ENCODE peak calls at places on chromosomes 1 and 21, in four cellular contexts. Y, H, T and L are unnamed samples.
A peak's percentile ranks its signal among the peaks of the same experiment; 100 is the strongest.

GRCh38 chr1:172742599-172743500 is 83.9 kb downstream of the FASLG start:
- DNase-seq in Y (no peak), T (peak; percentile 21), H (peak; percentile 51), L (peak; percentile 12)

GRCh38 chr1:97433520-97434175 is 487.2 kb downstream of the DPYD start:
- DNase-seq in T (no peak), Y (no peak), H (no peak), L (no peak)

GRCh38 chr1:3029991-3030662 is 8.9 kb downstream of the ACTRT2 start:
- DNase-seq in Y (no peak), H (no peak), T (no peak), L (no peak)

GRCh38 chr1:169475806-169476205 is 9.9 kb downstream of the SLC19A2 start:
- DNase-seq in Y (no peak), H (no peak), T (no peak), L (no peak)

GRCh38 chr1:39154553-39155361 is 49.7 kb upstream of the MACF1 start:
- DNase-seq in H (no peak), Y (no peak), T (peak; percentile 57), L (no peak)

GRCh38 chr1:220448217-220448616 is 79.7 kb upstream of the MARK1 start:
- DNase-seq in H (no peak), T (no peak), Y (peak; percentile 26), L (no peak)

GRCh38 chr1:26169201-26169600 is 438 bp upstream of the C1orf232 start:
- DNase-seq in T (no peak), H (peak; percentile 8), Y (no peak), L (no peak)

GRCh38 chr1:173570370-173571030 is 32.4 kb downstream of the SLC9C2 start:
- DNase-seq in T (no peak), H (no peak), Y (peak; percentile 9), L (no peak)

GRCh38 chr1:91166106-91166712 is 144.4 kb upstream of the ZNF644 start:
- DNase-seq in H (peak; percentile 67), Y (no peak), T (peak; percentile 56), L (peak; percentile 61)

GRCh38 chr1:44652445-44653106 is 21.7 kb downstream of the TMEM53 start:
- DNase-seq in H (peak; percentile 84), Y (no peak), T (peak; percentile 46), L (peak; percentile 60)

GRCh38 chr1:78678324-78678723 is 28.7 kb downstream of the IFI44 start:
- DNase-seq in T (no peak), Y (no peak), H (no peak), L (no peak)

GRCh38 chr1:161225534-161226319 is at the start of gene TOMM40L:
- DNase-seq in H (peak; percentile 93), T (peak; percentile 98), Y (peak; percentile 97), L (peak; percentile 99)

GRCh38 chr1:203210988-203211387 is 18.5 kb downstream of the CHIT1 start:
- DNase-seq in T (peak; percentile 77), H (no peak), Y (no peak), L (no peak)

GRCh38 chr1:79708646-79709237 is 702.2 kb upstream of the ADGRL4 start:
- DNase-seq in T (no peak), H (no peak), Y (no peak), L (no peak)

GRCh38 chr1:17696417-17697301 is 58.5 kb upstream of the ACTL8 start:
- DNase-seq in H (peak; percentile 27), T (no peak), Y (no peak), L (peak; percentile 59)

GRCh38 chr1:19514391-19514831 is 29.1 kb upstream of the CAPZB start:
- DNase-seq in T (no peak), Y (no peak), H (no peak), L (no peak)

GRCh38 chr1:246492611-246493245 is 14.4 kb downstream of the SMYD3 start:
- DNase-seq in Y (no peak), H (peak; percentile 60), T (peak; percentile 35), L (peak; percentile 65)

GRCh38 chr1:194445244-194445643 is 1258.8 kb upstream of the B3GALT2 start:
- DNase-seq in H (no peak), Y (no peak), T (no peak), L (no peak)

GRCh38 chr1:207049054-207049453 is 2.0 kb downstream of the YOD1 start:
- DNase-seq in H (no peak), T (no peak), Y (no peak), L (no peak)

GRCh38 chr1:26083246-26083645 is 15.8 kb upstream of the TRIM63 start:
- DNase-seq in Y (no peak), T (no peak), H (no peak), L (no peak)

GRCh38 chr1:228005511-228006033 is 1.2 kb upstream of the WNT3A start:
- DNase-seq in T (no peak), H (peak; percentile 10), Y (no peak), L (no peak)

GRCh38 chr21:43613755-43614638 is 45.3 kb downstream of the HSF2BP start:
- DNase-seq in Y (peak; percentile 45), H (peak; percentile 26), T (no peak), L (no peak)

GRCh38 chr1:221689138-221689537 is 52.8 kb downstream of the DUSP10 start:
- DNase-seq in Y (no peak), H (no peak), T (no peak), L (no peak)

GRCh38 chr1:181151378-181152326 is 63.2 kb downstream of the IER5 start:
- DNase-seq in Y (no peak), H (no peak), T (no peak), L (no peak)

GRCh38 chr1:39671793-39672550 is at the start of gene NT5C1A:
- DNase-seq in Y (no peak), H (peak; percentile 70), T (no peak), L (no peak)

GRCh38 chr1:67708606-67709005 is 23.6 kb downstream of the GADD45A start:
- DNase-seq in Y (no peak), H (no peak), T (no peak), L (no peak)

GRCh38 chr21:26487981-26488480 is 85.1 kb downstream of the CYYR1 start:
- DNase-seq in T (no peak), Y (no peak), H (no peak), L (no peak)

GRCh38 chr1:235640580-235640979 is 9.0 kb downstream of the GNG4 start:
- DNase-seq in H (no peak), T (no peak), Y (no peak), L (no peak)

GRCh38 chr1:201785291-201785690 is 43.7 kb upstream of the IPO9 start:
- DNase-seq in T (no peak), Y (no peak), H (no peak), L (no peak)

GRCh38 chr1:203025721-203026665 is at the start of gene PPFIA4:
- DNase-seq in H (peak; percentile 100), T (no peak), Y (peak; percentile 42), L (peak; percentile 87)

GRCh38 chr1:31683997-31684396 is 19.8 kb downstream of the COL16A1 start:
- DNase-seq in H (peak; percentile 66), T (no peak), Y (no peak), L (no peak)

GRCh38 chr1:21893046-21893805 is 43.9 kb downstream of the HSPG2 start:
- DNase-seq in Y (no peak), H (no peak), T (no peak), L (no peak)

GRCh38 chr1:170967042-170967910 is 31.9 kb downstream of the MROH9 start:
- DNase-seq in Y (no peak), H (no peak), T (peak; percentile 25), L (peak; percentile 10)
- TF ChIP-seq POLR2AphosphoS2 in Y (no peak), H (no peak), T (no peak), L (no peak)

GRCh38 chr1:11272544-11272841 is 505 bp upstream of the UBIAD1 start:
- DNase-seq in Y (no peak), T (no peak), H (no peak), L (no peak)
- TF ChIP-seq CTCF in Y (no peak), T (no peak), H (no peak), L (no peak)

GRCh38 chr1:171446396-171446795 is 38.9 kb upstream of the PRRC2C start:
- DNase-seq in H (no peak), Y (no peak), T (no peak), L (no peak)
- TF ChIP-seq POLR2AphosphoS2 in H (no peak), Y (no peak), T (no peak), L (no peak)

GRCh38 chr1:166116026-166116425 is 50.8 kb downstream of the FAM78B start:
- DNase-seq in Y (no peak), T (no peak), H (no peak), L (no peak)

GRCh38 chr1:166113630-166114029 is 53.2 kb downstream of the FAM78B start:
- DNase-seq in T (no peak), Y (no peak), H (no peak), L (no peak)

GRCh38 chr1:166114419-166114818 is 52.4 kb downstream of the FAM78B start:
- DNase-seq in H (no peak), Y (no peak), T (no peak), L (no peak)

GRCh38 chr1:166113031-166113430 is 53.8 kb downstream of the FAM78B start:
- DNase-seq in H (no peak), T (no peak), Y (no peak), L (no peak)

GRCh38 chr1:166111430-166111829 is 55.4 kb downstream of the FAM78B start:
- DNase-seq in Y (no peak), H (no peak), T (no peak), L (no peak)
- TF ChIP-seq CTCF in Y (no peak), H (no peak), T (no peak), L (no peak)